ENCODE peak calls at places on chromosome 21, in four cellular contexts. One of them, this sample, is unnamed.

GRCh38 chr21:46100426-46100825 is 2.5 kb downstream of the COL6A2 start:
- DNase-seq in H1: no peak
- DNase-seq in GM12878: no peak
- DNase-seq in K562: no peak
- DNase-seq in this sample: no peak

GRCh38 chr21:16976132-16976666 is 536.6 kb upstream of the CXADR start:
- DNase-seq in H1: no peak
- DNase-seq in GM12878: no peak
- DNase-seq in K562: no peak
- DNase-seq in this sample: no peak

GRCh38 chr21:45530423-45531113 is 11.7 kb downstream of the SLC19A1 start:
- DNase-seq in H1: peak
- DNase-seq in GM12878: no peak
- DNase-seq in K562: no peak
- DNase-seq in this sample: no peak

GRCh38 chr21:42188663-42189062 is 30.3 kb upstream of the ABCG1 start:
- DNase-seq in H1: no peak
- DNase-seq in GM12878: no peak
- DNase-seq in K562: no peak
- DNase-seq in this sample: no peak

GRCh38 chr21:42381347-42381984 is 14.4 kb downstream of the TMPRSS3 start:
- DNase-seq in H1: no peak
- DNase-seq in GM12878: no peak
- DNase-seq in K562: no peak
- DNase-seq in this sample: peak

GRCh38 chr21:32457360-32457840 is 44.9 kb downstream of the EVA1C start:
- DNase-seq in H1: no peak
- DNase-seq in GM12878: no peak
- DNase-seq in K562: peak
- DNase-seq in this sample: peak

GRCh38 chr21:18477059-18477458 is 73.5 kb upstream of the TMPRSS15 start:
- DNase-seq in H1: no peak
- DNase-seq in GM12878: no peak
- DNase-seq in K562: no peak
- DNase-seq in this sample: no peak

GRCh38 chr21:32562426-32562825 is 22.9 kb downstream of the TCP10L start:
- DNase-seq in H1: no peak
- DNase-seq in GM12878: no peak
- DNase-seq in K562: no peak
- DNase-seq in this sample: no peak

GRCh38 chr21:42833439-42833815 is 45.9 kb downstream of the WDR4 start:
- DNase-seq in H1: peak
- DNase-seq in GM12878: peak
- DNase-seq in K562: peak
- DNase-seq in this sample: peak

GRCh38 chr21:46052703-46053651 is 44.9 kb upstream of the COL6A2 start:
- DNase-seq in H1: no peak
- DNase-seq in GM12878: no peak
- DNase-seq in K562: no peak
- DNase-seq in this sample: no peak

DNA sequence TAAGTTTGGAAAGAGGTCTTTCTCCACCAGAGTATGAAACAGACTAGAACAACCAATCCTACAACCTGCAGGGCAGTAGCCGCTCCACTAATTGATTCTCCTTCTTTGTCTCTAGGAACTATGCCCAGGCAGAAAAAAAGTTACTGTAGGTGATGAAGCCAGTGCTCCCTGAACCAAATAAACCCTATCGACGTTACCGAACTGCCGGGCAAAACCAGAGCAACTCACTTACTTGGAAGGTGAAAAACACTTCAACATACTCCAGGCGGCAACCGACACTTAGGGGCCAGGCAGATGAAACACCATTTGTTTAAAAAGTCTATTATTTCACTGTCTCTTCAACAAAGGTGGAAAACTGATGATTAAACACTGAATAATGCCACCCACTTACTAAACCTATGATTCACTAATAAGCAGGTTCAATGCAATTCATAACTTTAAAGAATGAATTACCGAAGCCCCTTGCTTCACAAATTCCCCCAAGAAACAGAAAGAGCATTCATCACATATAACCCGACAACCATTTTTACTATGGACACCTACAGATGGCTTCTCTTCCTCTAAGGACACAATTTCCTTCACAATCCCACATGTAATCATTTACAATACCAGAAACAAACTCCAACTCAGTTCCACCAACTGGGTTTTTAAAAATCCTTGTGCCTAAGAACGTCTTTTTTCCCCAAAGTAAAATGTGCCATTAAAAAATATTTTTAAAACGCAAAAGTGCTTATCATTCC is 1.5 kb downstream of the NRIP1 start:
- DNase-seq in H1: no peak
- DNase-seq in GM12878: no peak
- DNase-seq in K562: peak
- DNase-seq in this sample: peak
- TF ChIP-seq KDM1A in H1: no peak
- TF ChIP-seq KDM1A in GM12878: no peak
- TF ChIP-seq KDM1A in K562: no peak
- TF ChIP-seq KDM1A in this sample: no peak

DNA sequence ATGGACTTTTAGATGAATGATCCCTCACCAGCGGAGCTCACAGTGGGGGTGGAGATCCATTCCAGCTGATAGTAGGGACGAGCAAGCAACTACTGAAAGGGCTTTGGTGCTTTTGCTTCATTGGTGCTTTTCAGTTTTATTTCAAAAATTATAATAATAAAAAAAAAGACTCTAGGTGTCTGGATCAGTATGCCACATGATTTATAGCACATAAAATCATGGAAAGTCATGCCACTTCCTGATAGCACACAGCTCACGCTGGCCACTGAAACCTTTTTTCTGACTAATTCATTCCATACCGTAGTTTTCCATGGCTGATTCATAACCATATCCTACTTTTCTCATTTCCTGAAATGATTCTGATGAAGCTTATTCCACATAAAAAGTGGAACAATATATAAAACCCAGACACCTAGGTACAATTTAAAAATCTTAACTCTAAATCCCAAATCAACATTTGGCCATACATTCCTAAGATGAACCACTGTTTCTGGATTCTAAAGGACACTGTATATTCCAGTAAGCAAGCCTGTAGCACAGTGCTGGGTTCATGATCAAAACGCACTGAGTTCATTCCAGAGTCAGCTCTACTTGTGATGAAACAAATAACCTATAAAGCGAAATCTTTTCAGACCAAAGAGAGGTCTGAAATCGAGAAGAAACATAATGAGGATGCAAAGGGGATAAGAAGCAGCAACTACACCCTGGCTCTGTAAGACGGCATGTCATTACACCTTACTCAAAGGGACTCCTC is 41.4 kb upstream of the KCNE1 start:
- DNase-seq in H1: no peak
- DNase-seq in GM12878: no peak
- DNase-seq in K562: no peak
- DNase-seq in this sample: no peak
- TF ChIP-seq POLR2AphosphoS5 in H1: no peak
- TF ChIP-seq POLR2AphosphoS5 in GM12878: no peak
- TF ChIP-seq POLR2AphosphoS5 in K562: no peak
- TF ChIP-seq POLR2AphosphoS5 in this sample: no peak

DNA sequence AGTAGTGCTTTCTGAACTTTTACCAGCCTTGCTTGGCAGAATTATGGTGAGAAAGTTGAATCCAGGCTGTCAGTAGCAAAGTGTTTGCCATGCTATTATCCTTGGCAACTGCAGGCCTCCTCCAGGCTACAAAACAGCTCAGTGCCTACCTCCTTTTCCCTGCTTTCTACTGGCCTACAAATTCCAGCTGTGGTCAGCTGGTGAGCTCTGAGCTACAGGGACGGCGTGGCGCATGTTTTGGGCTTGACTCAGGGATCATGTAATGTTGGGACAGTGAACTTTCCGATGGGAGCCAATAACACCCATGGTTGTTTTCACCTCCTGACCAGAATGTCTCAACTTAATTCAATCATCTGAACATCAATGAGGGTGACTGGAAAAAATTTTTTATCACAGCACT is 456.2 kb upstream of the ADAMTS5 start:
- DNase-seq in H1: no peak
- DNase-seq in GM12878: no peak
- DNase-seq in K562: no peak
- DNase-seq in this sample: no peak
- TF ChIP-seq RAD21 in H1: no peak
- TF ChIP-seq RAD21 in GM12878: no peak
- TF ChIP-seq RAD21 in K562: no peak
- TF ChIP-seq RAD21 in this sample: no peak

DNA sequence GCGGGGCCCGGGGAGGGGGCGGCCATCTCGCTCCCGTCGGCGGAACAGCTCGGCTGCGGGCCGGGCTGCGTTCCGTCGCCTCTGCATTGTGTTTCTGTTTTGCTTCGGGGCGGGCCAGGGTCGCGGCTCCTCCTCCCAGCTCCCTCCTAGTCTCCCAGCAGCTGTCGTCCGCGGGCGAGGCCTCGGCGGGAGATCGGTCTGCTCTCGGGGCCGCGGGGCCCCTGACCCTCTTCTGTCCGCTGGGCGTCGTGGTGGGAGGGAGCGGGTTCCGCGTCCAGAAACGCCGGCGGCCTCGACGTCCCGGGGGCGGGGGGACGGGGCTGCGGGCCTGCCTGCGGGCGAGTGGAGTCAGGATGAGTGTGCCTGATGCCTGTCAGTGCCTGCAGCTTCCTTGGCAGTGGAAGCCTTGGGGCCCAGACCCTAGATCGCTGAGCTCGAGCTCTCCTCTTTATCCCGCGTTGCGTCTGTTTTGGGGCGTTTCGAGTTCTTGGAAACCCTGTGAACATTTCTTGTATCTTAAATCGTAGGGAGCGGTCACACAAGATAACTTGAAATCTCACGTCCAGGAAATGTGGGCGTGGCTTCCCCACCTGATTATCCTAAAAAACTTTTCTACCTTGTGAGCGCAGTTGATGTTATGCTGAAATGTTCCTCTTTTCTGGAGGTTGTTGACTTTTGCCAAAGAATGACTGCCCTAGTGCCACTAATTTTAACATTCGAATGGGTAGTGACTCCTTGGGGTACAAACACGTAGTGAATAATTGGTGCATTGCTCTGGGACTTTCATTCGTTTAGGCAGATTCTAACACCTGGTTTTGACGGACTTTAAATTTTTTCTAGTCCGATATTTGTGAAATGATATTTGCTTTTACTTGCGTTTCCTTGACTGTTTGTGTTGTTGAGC is 676 bp downstream of the MORC3 start:
- DNase-seq in H1: peak
- DNase-seq in GM12878: peak
- DNase-seq in K562: peak
- DNase-seq in this sample: peak
- TF ChIP-seq KDM1A in H1: no peak
- TF ChIP-seq KDM1A in GM12878: no peak
- TF ChIP-seq KDM1A in K562: peak
- TF ChIP-seq KDM1A in this sample: no peak

GRCh38 chr21:43984905-43985689 is 27.0 kb upstream of the TRAPPC10 start:
- DNase-seq in H1: no peak
- DNase-seq in GM12878: no peak
- DNase-seq in K562: no peak
- DNase-seq in this sample: no peak
- TF ChIP-seq POLR2AphosphoS5 in H1: no peak
- TF ChIP-seq POLR2AphosphoS5 in GM12878: peak
- TF ChIP-seq POLR2AphosphoS5 in K562: no peak
- TF ChIP-seq POLR2AphosphoS5 in this sample: no peak